ENCODE peak calls at places on chromosomes 4 and X, in eight cellular contexts. Q is HEK293T; F is lower leg skin; O is iPS-NIHi11; P is NCI-H2029; M is HuH-7; Z is activated T-helper 2 cell treated with anti-CD3 and anti-CD28 coated beads, Interferon-gamma antibody, Interleukin-2, Interleukin-4, amounts not matched to agents 10 μg/mL and 5 μg/mL and 100 μg/mL, durations not matched to agents 14 hours and 24 hours and 36 hours; E is MM.1S. K is an unnamed sample.

GRCh38 chr4:42152507-42153504 is at the start of gene BEND4:
- DNase-seq in Q (no peak), F (no peak), O (no peak), P (no peak), M (no peak), Z (no peak), E (peak; percentile 27), K (no peak)

GRCh38 chrX:5051831-5052491 is 1176.7 kb downstream of the NLGN4X start:
- DNase-seq in Q (no peak), F (peak; percentile 24), O (no peak), P (no peak), M (no peak), Z (no peak), E (no peak), K (peak; percentile 58)

GRCh38 chr4:155578219-155578618 is 88.4 kb upstream of the GUCY1A1 start:
- DNase-seq in Q (no peak), F (no peak), O (no peak), P (no peak), M (no peak), Z (no peak), E (no peak), K (no peak)

GRCh38 chrX:15437724-15438123 is 53.5 kb upstream of the VEGFD start:
- DNase-seq in Q (no peak), F (no peak), O (no peak), P (no peak), M (no peak), Z (no peak), E (no peak), K (no peak)

GRCh38 chrX:38081926-38082708 is 75.8 kb downstream of the SYTL5 start:
- DNase-seq in Q (no peak), F (no peak), O (no peak), P (no peak), M (no peak), Z (no peak), E (no peak), K (no peak)

GRCh38 chrX:118510076-118510475 is 14.5 kb downstream of the DOCK11 start:
- DNase-seq in Q (no peak), F (no peak), O (no peak), P (no peak), M (no peak), Z (no peak), E (no peak), K (no peak)

GRCh38 chr4:185773419-185773818 is 38.6 kb downstream of the SORBS2 start:
- DNase-seq in Q (no peak), F (no peak), O (no peak), P (no peak), M (no peak), Z (no peak), E (no peak), K (no peak)

GRCh38 chr4:151524610-151525009 is 115.6 kb downstream of the FHIP1A start:
- DNase-seq in Q (no peak), F (no peak), O (no peak), P (no peak), M (no peak), Z (no peak), E (peak; percentile 66), K (no peak)

GRCh38 chrX:17642891-17643290 is 94.4 kb upstream of the SCML1 start:
- DNase-seq in Q (no peak), F (no peak), O (no peak), P (no peak), M (no peak), Z (no peak), E (no peak), K (no peak)

GRCh38 chrX:54447461-54447860 is 7.3 kb downstream of the TSR2 start:
- DNase-seq in Q (peak; percentile 49), F (no peak), O (peak; percentile 26), P (no peak), M (peak; percentile 20), Z (no peak), E (no peak), K (no peak)

GRCh38 chrX:47854474-47854873 is 17.8 kb downstream of the ZNF81 start:
- DNase-seq in Q (no peak), F (no peak), O (no peak), P (no peak), M (no peak), Z (no peak), E (peak; percentile 53), K (no peak)

GRCh38 chrX:9341305-9342201 is 123.3 kb upstream of the TBL1X start:
- DNase-seq in Q (no peak), F (peak; percentile 34), O (peak; percentile 15), P (peak; percentile 16), M (no peak), Z (peak; percentile 49), E (peak; percentile 82), K (no peak)

GRCh38 chrX:29690061-29690460 is 525.3 kb upstream of the MAGEB2 start:
- DNase-seq in Q (no peak), F (no peak), O (no peak), P (no peak), M (no peak), Z (no peak), E (no peak), K (no peak)

GRCh38 chr4:103405415-103405814 is 207.3 kb upstream of the CENPE start:
- DNase-seq in Q (no peak), F (no peak), O (no peak), P (no peak), M (no peak), Z (no peak), E (peak; percentile 56), K (no peak)

GRCh38 chr4:26782168-26782829 is 78.3 kb upstream of the STIM2 start:
- DNase-seq in Q (no peak), F (no peak), O (no peak), P (no peak), M (no peak), Z (no peak), E (no peak), K (no peak)

GRCh38 chr4:112532267-112532666 is 16.3 kb upstream of the NEUROG2 start:
- DNase-seq in Q (no peak), F (no peak), O (no peak), P (no peak), M (no peak), Z (no peak), E (no peak), K (no peak)

GRCh38 chr4:10092481-10093272 is 23.9 kb downstream of the WDR1 start:
- DNase-seq in Q (no peak), F (no peak), O (no peak), P (no peak), M (no peak), Z (no peak), E (no peak), K (no peak)

GRCh38 chrX:37846141-37846540 is 1.2 kb downstream of the DYNLT3 start:
- DNase-seq in Q (no peak), F (no peak), O (no peak), P (no peak), M (no peak), Z (no peak), E (no peak), K (no peak)

GRCh38 chr4:144734522-144734921 is 88.6 kb downstream of the HHIP start:
- DNase-seq in Q (no peak), F (no peak), O (peak; percentile 27), P (no peak), M (no peak), Z (no peak), E (no peak), K (no peak)

GRCh38 chr4:1336079-1336478 is 10.9 kb upstream of the UVSSA start:
- DNase-seq in Q (no peak), F (no peak), O (no peak), P (no peak), M (no peak), Z (no peak), E (no peak), K (no peak)

GRCh38 chr4:65698631-65699030 is 28.3 kb upstream of the EPHA5 start:
- DNase-seq in Q (no peak), F (no peak), O (no peak), P (no peak), M (no peak), Z (no peak), E (no peak), K (no peak)

GRCh38 chr4:124873361-124874171 is 161.0 kb upstream of the ANKRD50 start:
- DNase-seq in Q (no peak), F (no peak), O (peak; percentile 14), P (no peak), M (no peak), Z (no peak), E (no peak), K (no peak)

GRCh38 chrX:123851010-123851409 is 8.8 kb upstream of the XIAP start:
- DNase-seq in Q (no peak), F (no peak), O (no peak), P (no peak), M (no peak), Z (no peak), E (no peak), K (no peak)

GRCh38 chr4:31518796-31519250 is 798.7 kb downstream of the PCDH7 start:
- DNase-seq in Q (peak; percentile 10), F (no peak), O (no peak), P (no peak), M (no peak), Z (no peak), E (no peak), K (no peak)

GRCh38 chr4:140684314-140684713 is 71.9 kb downstream of the TBC1D9 start:
- DNase-seq in Q (no peak), F (no peak), O (no peak), P (no peak), M (no peak), Z (no peak), E (no peak), K (no peak)

GRCh38 chrX:11724122-11725017 is 33.7 kb upstream of the MSL3 start:
- DNase-seq in Q (peak; percentile 45), F (no peak), O (peak; percentile 12), P (no peak), M (peak; percentile 1), Z (no peak), E (peak; percentile 9), K (peak; percentile 17)

GRCh38 chr4:23276076-23276475 is 583.3 kb downstream of the GBA3 start:
- DNase-seq in Q (no peak), F (no peak), O (no peak), P (no peak), M (no peak), Z (no peak), E (peak; percentile 71), K (no peak)

GRCh38 chr4:150971901-150972300 is 43.2 kb downstream of the LRBA start:
- DNase-seq in Q (no peak), F (no peak), O (no peak), P (no peak), M (no peak), Z (no peak), E (no peak), K (no peak)

GRCh38 chrX:112341598-112341997 is 259.0 kb upstream of the TRPC5 start:
- DNase-seq in Q (no peak), F (no peak), O (no peak), P (no peak), M (no peak), Z (no peak), E (no peak), K (no peak)

GRCh38 chr4:8719421-8719820 is 126.9 kb downstream of the CPZ start:
- DNase-seq in Q (no peak), F (no peak), O (no peak), P (no peak), M (no peak), Z (no peak), E (no peak), K (no peak)